ENCODE peak calls at places on chromosome 16, in four cellular contexts. T is activated T-helper 1 cell treated with Interleukin-2 at 50 U/mL for 16 hours, G is GM12892, B is heart left ventricle. F is an unnamed sample.
A peak's percentile ranks its signal among the peaks of the same experiment; 100 is the strongest.

GRCh38 chr16:78751601-78752000 is 652.1 kb downstream of the WWOX start:
- DNase-seq in T (no peak), G (no peak), B (no peak), F (no peak)

GRCh38 chr16:10362077-10362863 is 23.6 kb upstream of the ATF7IP2 start:
- DNase-seq in T (no peak), G (no peak), B (no peak), F (no peak)

GRCh38 chr16:1920727-1921155 is 2.5 kb upstream of the HS3ST6 start:
- DNase-seq in G (no peak), T (no peak), B (no peak), F (no peak)

GRCh38 chr16:53773150-53773846 is 69.3 kb downstream of the FTO start:
- DNase-seq in B (no peak), G (no peak), T (no peak), F (no peak)

GRCh38 chr16:86718118-86718517 is 139.8 kb downstream of the FOXL1 start:
- DNase-seq in B (no peak), G (no peak), T (no peak), F (no peak)

GRCh38 chr16:87541004-87541881 is 48.4 kb upstream of the ZCCHC14 start:
- DNase-seq in G (no peak), B (peak; percentile 80), T (no peak), F (no peak)

GRCh38 chr16:84735846-84736586 is 36.2 kb downstream of the USP10 start:
- DNase-seq in T (peak; percentile 20), G (no peak), B (peak; percentile 46), F (peak; percentile 61)

GRCh38 chr16:87780385-87780989 is 14.7 kb upstream of the KLHDC4 start:
- DNase-seq in G (no peak), T (peak; percentile 12), B (no peak), F (no peak)

GRCh38 chr16:57028086-57028485 is 38.7 kb downstream of the NLRC5 start:
- DNase-seq in T (no peak), B (no peak), G (no peak), F (no peak)